ENCODE peak calls at places on chromosomes 4 and X, in four cellular contexts. C, M, S and V are unnamed samples.

GRCh38 chr4:78754872-78755271 is 21.3 kb upstream of the BMP2K start:
- DNase-seq in C (no peak), M (no peak), S (no peak), V (no peak)

GRCh38 chrX:15512401-15512965 is 11.9 kb downstream of the BMX start:
- DNase-seq in C (no peak), M (no peak), S (no peak), V (no peak)

GRCh38 chr4:153789741-153790651 is 1.1 kb upstream of the SFRP2 start:
- DNase-seq in C (no peak), M (no peak), S (no peak), V (no peak)

GRCh38 chr4:53060278-53060677 is 198.2 kb downstream of the RASL11B start:
- DNase-seq in C (no peak), M (no peak), S (no peak), V (no peak)

GRCh38 chr4:56976283-56976877 is 1.0 kb downstream of the NOA1 start:
- DNase-seq in C (no peak), M (peak), S (no peak), V (no peak)

GRCh38 chrX:131836161-131836560 is 186.9 kb upstream of the STK26 start:
- DNase-seq in C (no peak), M (no peak), S (no peak), V (no peak)

GRCh38 chrX:4787971-4788370 is 1074.5 kb upstream of the PRKX start:
- DNase-seq in C (no peak), M (no peak), S (no peak), V (no peak)

GRCh38 chr4:73885570-73886230 is 16.5 kb downstream of the CXCL1 start:
- DNase-seq in C (peak), M (no peak), S (no peak), V (no peak)

GRCh38 chr4:152081024-152081423 is 320.2 kb upstream of the GATB start:
- DNase-seq in C (no peak), M (no peak), S (no peak), V (no peak)

GRCh38 chrX:15322472-15322871 is 7.0 kb upstream of the ASB11 start:
- DNase-seq in C (no peak), M (no peak), S (no peak), V (no peak)

GRCh38 chr4:28362169-28362568 is 1501.5 kb downstream of the STIM2 start:
- DNase-seq in C (no peak), M (no peak), S (no peak), V (no peak)

GRCh38 chr4:84159767-84160166 is 339.3 kb downstream of the NKX6-1 start:
- DNase-seq in C (no peak), M (no peak), S (peak), V (peak)

GRCh38 chr4:140213736-140214135 is 59.8 kb upstream of the MAML3 start:
- DNase-seq in C (no peak), M (no peak), S (no peak), V (no peak)

GRCh38 chrX:16638533-16638932 is 11.4 kb upstream of the S100G start:
- DNase-seq in C (no peak), M (no peak), S (no peak), V (no peak)

GRCh38 chr4:1500966-1501753 is 94.9 kb upstream of the NKX1-1 start:
- DNase-seq in C (no peak), M (no peak), S (no peak), V (no peak)

GRCh38 chr4:90546114-90546513 is 418.9 kb downstream of the CCSER1 start:
- DNase-seq in C (no peak), M (no peak), S (no peak), V (no peak)

GRCh38 chr4:184826315-184827266 is 823 bp upstream of the ACSL1 start:
- DNase-seq in C (no peak), M (peak), S (no peak), V (no peak)

GRCh38 chrX:68631331-68631730 is 16.1 kb upstream of the STARD8 start:
- DNase-seq in C (no peak), M (no peak), S (no peak), V (no peak)

GRCh38 chr4:41913509-41913908 is 21.7 kb upstream of the TMEM33 start:
- DNase-seq in C (no peak), M (no peak), S (no peak), V (no peak)

GRCh38 chr4:178198691-178199090 is 756.5 kb upstream of the AGA start:
- DNase-seq in C (no peak), M (no peak), S (no peak), V (no peak)

GRCh38 chrX:77731821-77732419 is 54.1 kb downstream of the ATRX start:
- DNase-seq in C (no peak), M (no peak), S (no peak), V (no peak)

GRCh38 chr4:80197601-80198444 is 520 bp downstream of the PRDM8 start:
- DNase-seq in C (no peak), M (no peak), S (no peak), V (no peak)

GRCh38 chrX:148601034-148601433 is 100.6 kb downstream of the AFF2 start:
- DNase-seq in C (no peak), M (no peak), S (no peak), V (no peak)